ENCODE peak calls at places on chromosomes 6 and 20, in nine cellular contexts. N is ovary, F is H1, C is HepG2, T is A549, D is stomach, W is body of pancreas, G is esophagus squamous epithelium, P is breast epithelium. A is an unnamed sample. For H3K9me3, the result is how much of the 10 kb centered on the place peaks cover.

GRCh38 chr20:14657231-14657630 is 319.8 kb upstream of the FLRT3 start:
- DNase-seq in N (no peak), D (no peak), P (no peak), G (no peak), F (no peak), C (no peak), W (no peak), T (no peak), A (no peak)

GRCh38 chr6:157194110-157194509 is 129.2 kb downstream of the TMEM242 start:
- DNase-seq in G (no peak), T (no peak), D (no peak), N (no peak), W (no peak), F (no peak), P (no peak), C (no peak), A (no peak)

GRCh38 chr6:132530293-132530974 is 7.6 kb upstream of the TAAR9 start:
- DNase-seq in N (peak), P (no peak), W (peak), C (peak), F (peak), T (peak), G (no peak), D (peak), A (no peak)

GRCh38 chr20:13458860-13459451 is 179.8 kb downstream of the TASP1 start:
- DNase-seq in T (peak), P (no peak), G (no peak), N (no peak), F (no peak), D (no peak), W (peak), C (peak), A (no peak)

GRCh38 chr6:129749749-129750120 is 39.8 kb upstream of the ARHGAP18 start:
- DNase-seq in P (no peak), W (no peak), D (no peak), T (no peak), G (no peak), N (no peak), F (no peak), C (no peak), A (no peak)

GRCh38 chr6:110608151-110608550 is 131.7 kb upstream of the SLC22A16 start:
- DNase-seq in N (no peak), W (no peak), T (no peak), F (no peak), G (no peak), C (no peak), D (no peak), P (no peak), A (no peak)

GRCh38 chr6:122048570-122048969 is 350.9 kb upstream of the HSF2 start:
- DNase-seq in W (no peak), T (no peak), G (no peak), N (no peak), F (no peak), P (no peak), D (no peak), C (no peak), A (no peak)

GRCh38 chr6:140867336-140867735 is 1265.4 kb upstream of the GJE1 start:
- DNase-seq in T (no peak), P (no peak), D (no peak), C (no peak), W (no peak), F (no peak), N (no peak), G (no peak), A (no peak)

GRCh38 chr6:85678602-85679444 is 36.1 kb upstream of the SYNCRIP start:
- DNase-seq in W (peak), G (peak), P (peak), T (peak), C (peak), F (peak), D (peak), N (peak), A (peak)
- TF ChIP-seq POLR2A in W (peak), G (peak), P (peak), T (peak), C (peak), F (peak), D (no peak), N (peak), A (peak)

GRCh38 chr20:46581386-46581785 is 30.9 kb upstream of the OCSTAMP start:
- DNase-seq in G (no peak), P (no peak), F (no peak), D (no peak), W (no peak), C (no peak), T (no peak), N (no peak), A (no peak)

GRCh38 chr20:46580613-46581012 is 30.2 kb upstream of the OCSTAMP start:
- DNase-seq in W (no peak), C (no peak), P (no peak), F (no peak), T (no peak), D (no peak), G (no peak), N (no peak), A (no peak)

GRCh38 chr20:46583411-46584214 is 33.2 kb upstream of the OCSTAMP start:
- DNase-seq in F (peak), P (no peak), T (no peak), C (no peak), N (no peak), G (no peak), D (no peak), W (no peak), A (no peak)

GRCh38 chr20:46584508-46584907 is 34.1 kb upstream of the OCSTAMP start:
- DNase-seq in C (peak), G (no peak), D (no peak), N (no peak), P (no peak), F (no peak), W (no peak), T (no peak), A (no peak)

DNA sequence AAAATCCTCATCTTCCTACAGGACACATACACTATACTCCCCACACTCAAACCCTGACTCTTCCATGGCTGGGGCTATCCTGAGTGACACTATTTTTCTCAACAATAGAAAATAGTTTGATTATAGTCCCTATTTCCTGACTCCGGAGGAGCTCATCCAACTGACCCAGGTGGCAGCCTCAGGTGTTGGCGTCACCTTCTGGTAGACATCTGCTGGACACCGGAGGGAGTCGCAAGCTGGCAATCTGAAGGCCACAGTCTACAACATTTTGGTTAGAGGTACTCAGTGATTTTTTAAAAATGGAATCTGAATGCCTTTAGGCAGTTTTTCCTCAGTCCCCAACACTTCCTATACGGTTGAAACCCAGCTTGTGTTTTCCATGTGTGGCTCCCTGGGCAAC is 32.2 kb upstream of the OCSTAMP start:
- DNase-seq in T (no peak), G (no peak), N (no peak), F (no peak), C (no peak), W (no peak), P (no peak), D (no peak), A (no peak)
- H3K27ac ChIP-seq in T (no peak), G (no peak), N (no peak), F (no peak), C (no peak), W (no peak), P (no peak), D (no peak), A (no peak)

GRCh38 chr6:14207493-14207892 is 89.9 kb downstream of the CD83 start:
- DNase-seq in W (no peak), T (peak), P (no peak), D (no peak), G (no peak), F (no peak), C (no peak), N (no peak), A (no peak)
- H3K9me3 ChIP-seq in W (under half), T (under half), P (under half), D (under half), G (under half), F (under half), C (under half), N (under half), A (under half)

DNA sequence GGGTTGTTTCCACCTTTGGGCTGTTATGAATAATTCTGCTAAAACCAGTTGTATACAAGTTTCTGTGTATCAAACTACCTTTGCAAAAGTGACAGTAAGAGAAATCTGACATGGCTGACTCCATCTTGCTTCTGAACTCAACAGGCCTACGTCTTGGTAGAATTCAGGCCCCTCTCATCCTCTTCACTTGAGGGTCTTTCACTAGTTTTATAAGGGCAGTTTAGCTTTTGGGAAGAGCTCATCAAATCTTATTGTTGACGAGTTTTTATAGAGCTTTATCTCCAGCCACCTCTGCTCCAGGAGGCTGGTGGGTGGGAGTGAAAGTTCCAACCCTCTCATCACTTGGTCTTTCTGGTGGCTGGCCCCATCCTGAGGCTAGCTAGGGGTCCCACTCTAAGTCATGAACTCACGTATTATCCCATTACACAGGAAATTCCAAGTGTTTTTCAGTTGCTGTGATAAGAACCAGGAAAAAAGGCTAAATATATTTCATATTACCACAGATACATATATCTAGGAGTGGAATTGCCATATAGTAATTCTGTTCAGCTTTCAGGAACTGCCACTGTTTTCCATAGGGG is 11.6 kb downstream of the SNRPB start:
- DNase-seq in C (no peak), W (no peak), T (no peak), P (no peak), G (no peak), D (no peak), N (no peak), F (no peak), A (no peak)
- TF ChIP-seq POLR2A in C (peak), W (no peak), T (no peak), P (no peak), G (no peak), D (no peak), N (no peak), F (no peak), A (no peak)

GRCh38 chr6:111976169-111976568 is 77.7 kb upstream of the CCN6 start:
- DNase-seq in P (no peak), T (no peak), G (no peak), W (no peak), N (no peak), C (no peak), D (no peak), F (no peak), A (no peak)
- H3K27ac ChIP-seq in P (no peak), T (no peak), G (no peak), W (no peak), N (no peak), C (no peak), D (no peak), F (no peak), A (no peak)

DNA sequence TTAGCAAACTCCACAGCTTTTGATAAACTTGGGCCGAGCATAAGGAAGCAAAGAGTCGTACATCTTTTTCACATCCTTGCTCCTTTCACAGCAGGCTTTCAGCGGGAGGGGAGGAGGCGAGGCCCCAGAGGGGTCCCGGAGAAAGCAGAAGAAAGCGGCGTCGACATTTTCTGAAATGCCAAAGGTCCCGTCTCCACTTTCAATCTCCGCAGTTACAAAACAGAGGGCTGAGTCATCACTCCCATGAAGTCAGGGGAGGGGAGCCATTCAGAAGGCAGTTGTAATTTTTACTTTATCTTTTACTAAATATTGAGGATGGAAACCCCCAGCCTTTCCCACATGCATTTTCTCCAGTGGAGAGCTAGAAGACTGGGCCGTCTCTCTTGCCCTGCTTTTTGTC is 174.2 kb upstream of the THBS2 start:
- DNase-seq in W (no peak), D (no peak), T (no peak), C (no peak), N (peak), G (no peak), P (no peak), F (no peak), A (peak)
- H3K9me3 ChIP-seq in W (under half), D (under half), T (under half), C (under half), N (under half), G (under half), P (under half), F (under half), A (under half)

GRCh38 chr6:19415605-19416326 is 421.4 kb upstream of the ID4 start:
- DNase-seq in N (no peak), P (no peak), F (no peak), T (peak), C (no peak), W (no peak), G (no peak), D (no peak), A (no peak)

GRCh38 chr6:19410477-19410876 is 426.7 kb upstream of the ID4 start:
- DNase-seq in D (no peak), T (peak), W (no peak), C (no peak), G (no peak), N (no peak), F (no peak), P (no peak), A (no peak)

GRCh38 chr6:19416811-19417210 is 420.4 kb upstream of the ID4 start:
- DNase-seq in P (no peak), D (no peak), T (no peak), N (no peak), W (no peak), C (no peak), F (no peak), G (no peak), A (no peak)

GRCh38 chr6:19417713-19418112 is 419.5 kb upstream of the ID4 start:
- DNase-seq in W (no peak), T (peak), D (no peak), C (no peak), P (no peak), G (no peak), N (no peak), F (no peak), A (no peak)

GRCh38 chr6:19413323-19413722 is 423.8 kb upstream of the ID4 start:
- DNase-seq in N (no peak), C (no peak), W (no peak), P (no peak), G (no peak), D (no peak), T (no peak), F (no peak), A (no peak)
- TF ChIP-seq POLR2A in N (no peak), C (no peak), W (no peak), P (no peak), G (no peak), D (no peak), T (no peak), F (no peak), A (no peak)

A was measured in heart left ventricle.